ENCODE peak calls at places on chromosomes 4 and X, in eight cellular contexts. One of them, this sample, is unnamed.

GRCh38 chrX:40524423-40524822 is 56.3 kb upstream of the ATP6AP2 start:
- DNase-seq in A549: no peak
- DNase-seq in uterus: no peak
- DNase-seq in neural progenitor cell: no peak
- DNase-seq in cardiac muscle cell: no peak
- DNase-seq in heart right ventricle: no peak
- DNase-seq in OCI-LY7: no peak
- DNase-seq in left lung: no peak
- DNase-seq in this sample: no peak

GRCh38 chrX:153778684-153779101 is 2.1 kb upstream of the SRPK3 start:
- DNase-seq in neural progenitor cell: no peak
- DNase-seq in OCI-LY7: no peak
- DNase-seq in A549: peak
- DNase-seq in cardiac muscle cell: no peak
- DNase-seq in uterus: no peak
- DNase-seq in left lung: peak
- DNase-seq in heart right ventricle: no peak
- DNase-seq in this sample: no peak

GRCh38 chrX:97597954-97598353 is 714.2 kb downstream of the RPA4 start:
- DNase-seq in OCI-LY7: no peak
- DNase-seq in cardiac muscle cell: no peak
- DNase-seq in neural progenitor cell: peak
- DNase-seq in A549: no peak
- DNase-seq in left lung: no peak
- DNase-seq in uterus: no peak
- DNase-seq in heart right ventricle: no peak
- DNase-seq in this sample: no peak

GRCh38 chr4:138192113-138192512 is 50.0 kb downstream of the SLC7A11 start:
- DNase-seq in heart right ventricle: no peak
- DNase-seq in uterus: no peak
- DNase-seq in left lung: no peak
- DNase-seq in neural progenitor cell: no peak
- DNase-seq in A549: peak
- DNase-seq in cardiac muscle cell: no peak
- DNase-seq in OCI-LY7: no peak
- DNase-seq in this sample: no peak

GRCh38 chrX:133668225-133668931 is 253.1 kb upstream of the GPC4 start:
- DNase-seq in neural progenitor cell: no peak
- DNase-seq in cardiac muscle cell: no peak
- DNase-seq in uterus: no peak
- DNase-seq in OCI-LY7: no peak
- DNase-seq in left lung: no peak
- DNase-seq in heart right ventricle: no peak
- DNase-seq in A549: no peak
- DNase-seq in this sample: no peak

GRCh38 chr4:61273237-61273636 is 73.1 kb downstream of the ADGRL3 start:
- DNase-seq in left lung: no peak
- DNase-seq in OCI-LY7: no peak
- DNase-seq in uterus: no peak
- DNase-seq in A549: peak
- DNase-seq in heart right ventricle: no peak
- DNase-seq in neural progenitor cell: no peak
- DNase-seq in cardiac muscle cell: no peak
- DNase-seq in this sample: no peak

GRCh38 chr4:75671802-75672421 is 1.3 kb downstream of the G3BP2 start:
- DNase-seq in cardiac muscle cell: no peak
- DNase-seq in left lung: no peak
- DNase-seq in heart right ventricle: no peak
- DNase-seq in A549: no peak
- DNase-seq in neural progenitor cell: no peak
- DNase-seq in OCI-LY7: no peak
- DNase-seq in uterus: no peak
- DNase-seq in this sample: no peak

GRCh38 chr4:8133897-8134542 is 24.6 kb downstream of the ABLIM2 start:
- DNase-seq in left lung: peak
- DNase-seq in OCI-LY7: no peak
- DNase-seq in uterus: no peak
- DNase-seq in cardiac muscle cell: no peak
- DNase-seq in heart right ventricle: no peak
- DNase-seq in neural progenitor cell: no peak
- DNase-seq in A549: no peak
- DNase-seq in this sample: no peak

GRCh38 chrX:30577362-30577961 is at the start of gene TASL:
- DNase-seq in left lung: no peak
- DNase-seq in cardiac muscle cell: no peak
- DNase-seq in neural progenitor cell: no peak
- DNase-seq in heart right ventricle: no peak
- DNase-seq in A549: no peak
- DNase-seq in OCI-LY7: peak
- DNase-seq in uterus: no peak
- DNase-seq in this sample: no peak

GRCh38 chr4:26206981-26207380 is 113.8 kb upstream of the RBPJ start:
- DNase-seq in OCI-LY7: no peak
- DNase-seq in left lung: no peak
- DNase-seq in heart right ventricle: no peak
- DNase-seq in uterus: no peak
- DNase-seq in neural progenitor cell: no peak
- DNase-seq in A549: no peak
- DNase-seq in cardiac muscle cell: no peak
- DNase-seq in this sample: no peak

GRCh38 chrX:78024349-78025108 is 55.1 kb upstream of the PGAM4 start:
- DNase-seq in neural progenitor cell: peak
- DNase-seq in left lung: no peak
- DNase-seq in OCI-LY7: peak
- DNase-seq in A549: peak
- DNase-seq in uterus: no peak
- DNase-seq in cardiac muscle cell: no peak
- DNase-seq in heart right ventricle: no peak
- DNase-seq in this sample: no peak

GRCh38 chr4:10554694-10555093 is 97.5 kb upstream of the ZNF518B start:
- DNase-seq in uterus: peak
- DNase-seq in OCI-LY7: peak
- DNase-seq in cardiac muscle cell: peak
- DNase-seq in A549: peak
- DNase-seq in left lung: no peak
- DNase-seq in neural progenitor cell: peak
- DNase-seq in heart right ventricle: peak
- DNase-seq in this sample: no peak

GRCh38 chrX:12497832-12498591 is 293.2 kb upstream of the PRPS2 start:
- DNase-seq in cardiac muscle cell: peak
- DNase-seq in OCI-LY7: peak
- DNase-seq in left lung: no peak
- DNase-seq in neural progenitor cell: peak
- DNase-seq in A549: peak
- DNase-seq in uterus: no peak
- DNase-seq in heart right ventricle: peak
- DNase-seq in this sample: no peak

GRCh38 chrX:149682956-149683947 is 28.6 kb upstream of the MAGEA11 start:
- DNase-seq in neural progenitor cell: peak
- DNase-seq in uterus: no peak
- DNase-seq in heart right ventricle: no peak
- DNase-seq in cardiac muscle cell: no peak
- DNase-seq in A549: no peak
- DNase-seq in left lung: no peak
- DNase-seq in OCI-LY7: no peak
- DNase-seq in this sample: no peak

GRCh38 chr4:73822389-73822788 is 14.1 kb upstream of the CXCL6 start:
- DNase-seq in neural progenitor cell: no peak
- DNase-seq in OCI-LY7: no peak
- DNase-seq in left lung: no peak
- DNase-seq in cardiac muscle cell: no peak
- DNase-seq in A549: no peak
- DNase-seq in heart right ventricle: no peak
- DNase-seq in uterus: no peak
- DNase-seq in this sample: no peak

GRCh38 chrX:53900623-53901022 is 143.7 kb downstream of the PHF8 start:
- DNase-seq in heart right ventricle: no peak
- DNase-seq in cardiac muscle cell: no peak
- DNase-seq in OCI-LY7: no peak
- DNase-seq in neural progenitor cell: no peak
- DNase-seq in left lung: no peak
- DNase-seq in uterus: no peak
- DNase-seq in A549: no peak
- DNase-seq in this sample: no peak

GRCh38 chr4:151049430-151049884 is 34.4 kb upstream of the LRBA start:
- DNase-seq in neural progenitor cell: peak
- DNase-seq in heart right ventricle: no peak
- DNase-seq in A549: no peak
- DNase-seq in OCI-LY7: no peak
- DNase-seq in uterus: no peak
- DNase-seq in cardiac muscle cell: no peak
- DNase-seq in left lung: no peak
- DNase-seq in this sample: no peak

GRCh38 chr4:76090241-76090691 is 15.8 kb downstream of the ART3 start:
- DNase-seq in neural progenitor cell: no peak
- DNase-seq in uterus: peak
- DNase-seq in left lung: no peak
- DNase-seq in A549: no peak
- DNase-seq in cardiac muscle cell: no peak
- DNase-seq in OCI-LY7: no peak
- DNase-seq in heart right ventricle: peak
- DNase-seq in this sample: peak

DNA sequence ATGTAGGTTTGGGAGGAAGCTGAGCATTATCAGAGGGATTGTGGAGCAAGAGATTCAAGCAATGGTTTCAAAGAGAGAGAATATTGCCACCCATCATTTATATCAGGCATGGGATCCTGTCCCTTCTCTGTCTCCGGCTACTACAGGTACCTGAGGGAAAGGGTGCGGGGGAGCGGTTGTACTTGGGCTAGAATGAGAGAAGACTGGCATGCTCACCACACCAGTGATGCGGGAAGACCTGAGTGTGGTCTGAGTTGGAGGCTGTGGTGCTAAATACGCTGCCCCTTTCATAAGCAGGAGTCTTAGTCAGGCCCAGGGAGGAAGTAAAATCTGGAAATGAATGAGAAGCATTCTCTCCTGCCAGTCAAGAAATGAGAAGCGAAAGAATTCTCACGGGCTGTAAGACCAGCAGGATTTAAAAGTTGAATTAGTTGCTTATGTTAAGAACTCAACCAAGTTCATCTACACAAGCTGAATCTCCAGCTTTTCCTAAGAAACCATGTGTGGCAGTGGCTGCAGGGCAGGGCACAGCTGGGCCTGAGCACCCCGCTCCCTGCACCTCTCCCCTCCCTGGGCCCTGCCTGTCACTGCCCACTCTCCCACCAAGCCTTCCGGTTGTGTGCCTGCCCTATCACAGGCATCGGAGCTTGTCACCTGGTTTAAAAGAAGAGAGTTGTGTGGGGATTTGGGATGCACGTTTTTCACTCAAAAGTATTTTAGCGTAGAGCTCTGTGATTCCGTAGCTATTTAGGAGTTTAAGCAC is 24.8 kb upstream of the MSANTD1 start:
- DNase-seq in neural progenitor cell: no peak
- DNase-seq in cardiac muscle cell: no peak
- DNase-seq in A549: no peak
- DNase-seq in uterus: no peak
- DNase-seq in left lung: peak
- DNase-seq in heart right ventricle: no peak
- DNase-seq in OCI-LY7: no peak
- DNase-seq in this sample: no peak
- H3K4me3 ChIP-seq in neural progenitor cell: no peak
- H3K4me3 ChIP-seq in cardiac muscle cell: no peak
- H3K4me3 ChIP-seq in A549: no peak
- H3K4me3 ChIP-seq in uterus: no peak
- H3K4me3 ChIP-seq in left lung: no peak
- H3K4me3 ChIP-seq in heart right ventricle: no peak
- H3K4me3 ChIP-seq in OCI-LY7: no peak
- H3K4me3 ChIP-seq in this sample: no peak

DNA sequence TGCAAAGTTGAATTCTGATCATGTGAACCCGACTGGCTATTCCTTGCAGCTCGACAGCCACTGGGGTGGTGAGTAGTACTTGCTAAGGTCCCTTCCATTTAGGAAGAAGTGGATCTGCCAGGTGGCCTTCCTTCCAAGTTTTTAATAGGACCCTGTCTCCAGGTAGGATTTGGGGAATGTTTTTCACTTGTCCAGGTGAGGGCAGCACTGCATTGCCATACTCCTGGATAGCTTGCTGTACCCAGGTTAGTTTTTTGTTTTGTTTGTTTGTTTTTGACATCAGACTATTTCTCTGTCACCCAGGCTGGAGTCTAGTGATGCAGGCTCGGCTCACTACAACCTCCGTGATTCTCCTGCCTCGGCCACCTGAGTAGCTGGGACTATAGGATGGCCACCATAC is 29.8 kb downstream of the SAGE1 start:
- DNase-seq in left lung: no peak
- DNase-seq in neural progenitor cell: peak
- DNase-seq in cardiac muscle cell: no peak
- DNase-seq in OCI-LY7: peak
- DNase-seq in A549: peak
- DNase-seq in heart right ventricle: no peak
- DNase-seq in uterus: no peak
- DNase-seq in this sample: no peak
- TF ChIP-seq CTCF in left lung: no peak
- TF ChIP-seq CTCF in neural progenitor cell: peak
- TF ChIP-seq CTCF in cardiac muscle cell: no peak
- TF ChIP-seq CTCF in OCI-LY7: peak
- TF ChIP-seq CTCF in A549: peak
- TF ChIP-seq CTCF in heart right ventricle: no peak
- TF ChIP-seq CTCF in uterus: no peak
- TF ChIP-seq CTCF in this sample: peak

DNA sequence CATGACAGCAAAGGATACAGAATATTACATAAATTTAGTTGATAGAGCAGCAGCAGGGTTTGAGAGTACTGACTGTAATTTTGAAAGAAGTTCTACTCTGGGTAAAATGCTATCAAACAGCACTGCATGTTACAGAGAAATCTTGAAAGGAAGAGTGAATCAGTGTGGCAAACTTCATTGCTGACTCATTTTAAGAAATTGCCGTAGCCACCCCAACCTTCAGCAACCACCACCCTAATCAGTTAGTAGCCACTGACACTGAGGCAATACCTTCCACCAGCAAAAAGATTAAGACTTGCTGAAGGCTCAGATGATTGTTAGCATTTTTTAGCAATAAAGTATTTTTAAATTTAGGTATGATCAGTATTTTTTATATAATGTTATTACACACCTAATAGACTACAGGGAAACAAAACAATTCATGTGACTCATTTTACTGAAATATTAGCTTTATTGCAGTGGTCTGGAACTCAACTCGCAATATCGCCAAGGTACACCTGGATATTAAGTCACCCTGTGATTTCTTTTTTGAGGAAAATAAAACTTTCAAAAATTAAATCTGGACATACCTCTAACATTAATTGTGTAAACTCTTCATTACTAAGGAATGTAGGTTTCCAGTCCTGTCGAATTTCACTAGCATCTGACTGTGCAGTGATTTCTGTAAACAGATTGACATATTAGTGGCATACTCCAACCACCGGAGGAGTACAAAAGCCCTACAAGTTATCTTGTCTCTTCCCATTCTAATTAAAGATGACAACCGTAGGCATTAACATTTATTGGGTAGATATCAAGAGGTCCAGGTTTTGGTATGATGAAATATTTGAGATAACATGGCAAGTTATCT is 71.1 kb downstream of the CLOCK start:
- DNase-seq in uterus: no peak
- DNase-seq in neural progenitor cell: no peak
- DNase-seq in A549: no peak
- DNase-seq in left lung: no peak
- DNase-seq in heart right ventricle: no peak
- DNase-seq in cardiac muscle cell: no peak
- DNase-seq in OCI-LY7: no peak
- DNase-seq in this sample: peak
- H3K27ac ChIP-seq in uterus: no peak
- H3K27ac ChIP-seq in neural progenitor cell: no peak
- H3K27ac ChIP-seq in A549: no peak
- H3K27ac ChIP-seq in left lung: no peak
- H3K27ac ChIP-seq in heart right ventricle: no peak
- H3K27ac ChIP-seq in cardiac muscle cell: no peak
- H3K27ac ChIP-seq in OCI-LY7: no peak
- H3K27ac ChIP-seq in this sample: no peak

GRCh38 chrX:1416327-1416784 is 24.4 kb upstream of the SLC25A6 start:
- DNase-seq in neural progenitor cell: no peak
- DNase-seq in cardiac muscle cell: no peak
- DNase-seq in OCI-LY7: no peak
- DNase-seq in left lung: no peak
- DNase-seq in heart right ventricle: no peak
- DNase-seq in uterus: no peak
- DNase-seq in A549: no peak
- DNase-seq in this sample: no peak
- H3K4me3 ChIP-seq in neural progenitor cell: no peak
- H3K4me3 ChIP-seq in cardiac muscle cell: no peak
- H3K4me3 ChIP-seq in OCI-LY7: no peak
- H3K4me3 ChIP-seq in left lung: no peak
- H3K4me3 ChIP-seq in heart right ventricle: no peak
- H3K4me3 ChIP-seq in uterus: no peak
- H3K4me3 ChIP-seq in A549: no peak
- H3K4me3 ChIP-seq in this sample: no peak

This sample was measured in AG04450.